ENCODE peak calls at places on chromosome 6, in eight cellular contexts. I is coronary artery, Y is fibroblast of villous mesenchyme, X is endothelial cell, P is bronchial epithelial cell, O is GM23338, S is RWPE1, V is AG09319. N is an unnamed sample.

GRCh38 chr6:158894192-158894591 is 75.0 kb upstream of the EZR start:
- DNase-seq in I (no peak), Y (peak; percentile 84), X (no peak), P (peak; percentile 82), O (peak; percentile 89), S (peak; percentile 70), V (peak; percentile 25), N (peak; percentile 55)

GRCh38 chr6:56143796-56144195 is 103.6 kb downstream of the COL21A1 start:
- DNase-seq in I (no peak), Y (no peak), X (no peak), P (peak; percentile 78), O (no peak), S (no peak), V (no peak), N (no peak)

GRCh38 chr6:7544597-7544996 is 3.1 kb downstream of the DSP start:
- DNase-seq in I (no peak), Y (no peak), X (no peak), P (no peak), O (no peak), S (no peak), V (no peak), N (no peak)

GRCh38 chr6:133843098-133843497 is 45.8 kb upstream of the TCF21 start:
- DNase-seq in I (no peak), Y (no peak), X (no peak), P (no peak), O (no peak), S (no peak), V (no peak), N (no peak)

GRCh38 chr6:150417899-150418824 is 49.4 kb downstream of the IYD start:
- DNase-seq in I (no peak), Y (peak; percentile 82), X (peak; percentile 23), P (peak; percentile 86), O (peak; percentile 78), S (peak; percentile 83), V (peak; percentile 52), N (peak; percentile 15)

GRCh38 chr6:161076211-161076677 is 84.7 kb downstream of the MAP3K4 start:
- DNase-seq in I (no peak), Y (no peak), X (no peak), P (no peak), O (peak; percentile 13), S (no peak), V (no peak), N (no peak)

GRCh38 chr6:44072959-44073611 is 54.2 kb downstream of the MRPL14 start:
- DNase-seq in I (no peak), Y (peak; percentile 85), X (peak; percentile 82), P (peak; percentile 67), O (peak; percentile 95), S (peak; percentile 76), V (peak; percentile 47), N (peak; percentile 89)

GRCh38 chr6:44699082-44699481 is 311.6 kb downstream of the CDC5L start:
- DNase-seq in I (peak; percentile 24), Y (no peak), X (no peak), P (no peak), O (no peak), S (no peak), V (peak; percentile 37), N (no peak)

GRCh38 chr6:8481727-8482126 is 46.4 kb upstream of the SLC35B3 start:
- DNase-seq in I (no peak), Y (no peak), X (no peak), P (peak; percentile 29), O (peak; percentile 83), S (peak; percentile 21), V (no peak), N (no peak)

GRCh38 chr6:5968817-5969726 is 37.7 kb downstream of the NRN1 start:
- DNase-seq in I (no peak), Y (no peak), X (no peak), P (peak; percentile 23), O (peak; percentile 21), S (peak; percentile 43), V (no peak), N (peak; percentile 51)

GRCh38 chr6:111985202-111985731 is 68.6 kb upstream of the CCN6 start:
- DNase-seq in I (no peak), Y (peak; percentile 62), X (no peak), P (peak; percentile 99), O (peak; percentile 96), S (peak; percentile 92), V (no peak), N (peak; percentile 73)

GRCh38 chr6:73768630-73769029 is 72.6 kb downstream of the CD109 start:
- DNase-seq in I (no peak), Y (no peak), X (no peak), P (no peak), O (no peak), S (no peak), V (no peak), N (no peak)

GRCh38 chr6:73769976-73770375 is 74.0 kb downstream of the CD109 start:
- DNase-seq in I (no peak), Y (no peak), X (no peak), P (no peak), O (no peak), S (no peak), V (no peak), N (no peak)

GRCh38 chr6:73779943-73780342 is 83.9 kb downstream of the CD109 start:
- DNase-seq in I (no peak), Y (no peak), X (no peak), P (no peak), O (no peak), S (no peak), V (no peak), N (no peak)

DNA sequence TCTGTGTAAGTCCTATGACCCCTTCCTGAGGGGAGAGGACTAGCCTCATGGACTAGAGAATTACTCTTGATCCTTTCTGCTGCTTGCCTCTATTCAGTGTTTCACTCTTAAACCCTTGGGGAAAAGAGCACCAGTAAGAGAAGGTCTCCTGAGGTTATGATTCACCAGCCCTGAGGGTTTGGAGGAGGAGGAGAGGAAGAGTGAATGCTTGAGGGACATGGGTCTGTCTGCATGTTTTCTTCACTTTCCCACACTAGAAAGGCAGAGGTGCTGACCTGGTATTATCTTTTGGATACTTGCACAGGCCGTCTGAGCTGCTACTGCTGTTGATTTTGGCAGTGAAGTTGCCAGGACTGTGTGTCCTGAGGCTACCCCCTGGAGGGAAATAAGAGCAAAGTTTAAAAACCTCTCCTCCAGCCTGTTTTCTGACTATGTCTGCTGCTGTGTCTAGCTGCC is 78.3 kb downstream of the CD109 start:
- DNase-seq in I (no peak), Y (peak; percentile 97), X (no peak), P (peak; percentile 71), O (no peak), S (peak; percentile 56), V (peak; percentile 24), N (peak; percentile 2)
- TF ChIP-seq CTCF in I (no peak), Y (no peak), X (no peak), P (no peak), O (no peak), S (no peak), V (no peak), N (no peak)

GRCh38 chr6:143401636-143402370 is 48.7 kb downstream of the ADAT2 start:
- DNase-seq in I (no peak), Y (no peak), X (no peak), P (peak; percentile 61), O (no peak), S (no peak), V (no peak), N (no peak)
- TF ChIP-seq CTCF in I (no peak), Y (no peak), X (no peak), P (no peak), O (no peak), S (no peak), V (no peak), N (no peak)

DNA sequence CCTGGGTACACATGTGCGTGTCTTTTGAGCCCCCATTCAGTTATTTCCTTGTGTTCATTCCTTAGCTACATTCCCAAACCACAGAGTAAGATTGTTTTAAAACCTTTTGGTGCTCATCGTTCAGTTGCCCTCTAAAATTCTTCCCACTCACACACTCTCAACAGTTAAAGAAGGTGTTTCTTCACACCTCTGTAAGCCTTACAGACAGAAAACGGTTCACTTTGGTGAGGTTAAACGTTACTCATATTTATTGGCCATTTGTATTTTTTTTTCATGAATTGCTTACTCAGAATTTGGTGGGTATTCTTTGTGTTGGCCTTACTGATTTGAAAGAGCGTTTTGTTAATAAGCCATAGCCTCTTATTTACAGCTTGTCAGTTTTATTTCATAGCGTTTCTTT is 97.7 kb downstream of the CDYL start:
- DNase-seq in I (no peak), Y (no peak), X (no peak), P (no peak), O (no peak), S (no peak), V (no peak), N (no peak)
- TF ChIP-seq CTCF in I (no peak), Y (no peak), X (no peak), P (no peak), O (no peak), S (no peak), V (no peak), N (no peak)

GRCh38 chr6:52904562-52905279 is 4.8 kb downstream of the GSTA3 start:
- DNase-seq in I (no peak), Y (no peak), X (no peak), P (no peak), O (peak; percentile 73), S (no peak), V (no peak), N (peak; percentile 9)
- TF ChIP-seq CTCF in I (no peak), Y (peak; percentile 42), X (no peak), P (peak; percentile 22), O (peak; percentile 75), S (no peak), V (peak; percentile 15), N (no peak)

GRCh38 chr6:140441256-140441655 is 1066.8 kb upstream of the CITED2 start:
- DNase-seq in I (no peak), Y (peak; percentile 48), X (peak; percentile 52), P (no peak), O (peak; percentile 69), S (peak; percentile 7), V (no peak), N (peak; percentile 16)
- TF ChIP-seq CTCF in I (no peak), Y (peak; percentile 43), X (no peak), P (peak; percentile 27), O (peak; percentile 80), S (no peak), V (peak; percentile 19), N (no peak)

N was measured in Calu3.